ENCODE peak calls at places on chromosomes 3 and 15, in ten cellular contexts. One of them, this sample, is unnamed.

GRCh38 chr15:67766963-67767362 is 58.3 kb upstream of the SKOR1 start:
- DNase-seq in stimulated activated CD4-positive, alpha-beta T cell treated with anti-CD3 and anti-CD28 coated beads, Interleukin-2, amount 100 ng/mL, for 48 hours: no peak
- DNase-seq in gastrocnemius medialis: no peak
- DNase-seq in GM04504: no peak
- DNase-seq in stimulated activated naive B cell treated with anti-CD40 and anti-IgM and Interleukin-4, amounts not matched to agents 10 μg/mL and 1 μg/mL and 100 μg/mL, for 72 hours: no peak
- DNase-seq in pons: no peak
- DNase-seq in left ventricle myocardium inferior: no peak
- DNase-seq in T follicular helper cell: no peak
- DNase-seq in choroid plexus epithelial cell: no peak
- DNase-seq in fibroblast of the aortic adventitia: no peak
- DNase-seq in this sample: no peak

GRCh38 chr15:48131324-48131723 is 10.5 kb downstream of the SLC24A5 start:
- DNase-seq in stimulated activated CD4-positive, alpha-beta T cell treated with anti-CD3 and anti-CD28 coated beads, Interleukin-2, amount 100 ng/mL, for 48 hours: no peak
- DNase-seq in gastrocnemius medialis: no peak
- DNase-seq in GM04504: no peak
- DNase-seq in stimulated activated naive B cell treated with anti-CD40 and anti-IgM and Interleukin-4, amounts not matched to agents 10 μg/mL and 1 μg/mL and 100 μg/mL, for 72 hours: no peak
- DNase-seq in pons: no peak
- DNase-seq in left ventricle myocardium inferior: no peak
- DNase-seq in T follicular helper cell: no peak
- DNase-seq in choroid plexus epithelial cell: no peak
- DNase-seq in fibroblast of the aortic adventitia: no peak
- DNase-seq in this sample: no peak

GRCh38 chr15:83610132-83610531 is 43.8 kb upstream of the ADAMTSL3 start:
- DNase-seq in stimulated activated CD4-positive, alpha-beta T cell treated with anti-CD3 and anti-CD28 coated beads, Interleukin-2, amount 100 ng/mL, for 48 hours: no peak
- DNase-seq in gastrocnemius medialis: no peak
- DNase-seq in GM04504: no peak
- DNase-seq in stimulated activated naive B cell treated with anti-CD40 and anti-IgM and Interleukin-4, amounts not matched to agents 10 μg/mL and 1 μg/mL and 100 μg/mL, for 72 hours: no peak
- DNase-seq in pons: no peak
- DNase-seq in left ventricle myocardium inferior: no peak
- DNase-seq in T follicular helper cell: no peak
- DNase-seq in choroid plexus epithelial cell: no peak
- DNase-seq in fibroblast of the aortic adventitia: no peak
- DNase-seq in this sample: no peak

GRCh38 chr3:23949784-23950183 is 4.7 kb downstream of the NR1D2 start:
- DNase-seq in stimulated activated CD4-positive, alpha-beta T cell treated with anti-CD3 and anti-CD28 coated beads, Interleukin-2, amount 100 ng/mL, for 48 hours: no peak
- DNase-seq in gastrocnemius medialis: peak; percentile 69
- DNase-seq in GM04504: no peak
- DNase-seq in stimulated activated naive B cell treated with anti-CD40 and anti-IgM and Interleukin-4, amounts not matched to agents 10 μg/mL and 1 μg/mL and 100 μg/mL, for 72 hours: no peak
- DNase-seq in pons: peak; percentile 40
- DNase-seq in left ventricle myocardium inferior: peak; percentile 66
- DNase-seq in T follicular helper cell: no peak
- DNase-seq in choroid plexus epithelial cell: no peak
- DNase-seq in fibroblast of the aortic adventitia: no peak
- DNase-seq in this sample: peak; percentile 25

GRCh38 chr3:49553320-49553689 is 972 bp upstream of the BSN start:
- DNase-seq in stimulated activated CD4-positive, alpha-beta T cell treated with anti-CD3 and anti-CD28 coated beads, Interleukin-2, amount 100 ng/mL, for 48 hours: no peak
- DNase-seq in gastrocnemius medialis: no peak
- DNase-seq in GM04504: no peak
- DNase-seq in stimulated activated naive B cell treated with anti-CD40 and anti-IgM and Interleukin-4, amounts not matched to agents 10 μg/mL and 1 μg/mL and 100 μg/mL, for 72 hours: no peak
- DNase-seq in pons: no peak
- DNase-seq in left ventricle myocardium inferior: no peak
- DNase-seq in T follicular helper cell: no peak
- DNase-seq in choroid plexus epithelial cell: peak; percentile 35
- DNase-seq in fibroblast of the aortic adventitia: peak; percentile 47
- DNase-seq in this sample: no peak

GRCh38 chr15:60390231-60390630 is 7.6 kb downstream of the ANXA2 start:
- DNase-seq in stimulated activated CD4-positive, alpha-beta T cell treated with anti-CD3 and anti-CD28 coated beads, Interleukin-2, amount 100 ng/mL, for 48 hours: no peak
- DNase-seq in gastrocnemius medialis: no peak
- DNase-seq in GM04504: no peak
- DNase-seq in stimulated activated naive B cell treated with anti-CD40 and anti-IgM and Interleukin-4, amounts not matched to agents 10 μg/mL and 1 μg/mL and 100 μg/mL, for 72 hours: no peak
- DNase-seq in pons: no peak
- DNase-seq in left ventricle myocardium inferior: no peak
- DNase-seq in T follicular helper cell: no peak
- DNase-seq in choroid plexus epithelial cell: peak; percentile 14
- DNase-seq in fibroblast of the aortic adventitia: peak; percentile 32
- DNase-seq in this sample: no peak

GRCh38 chr3:146851665-146852064 is 246.5 kb upstream of the PLSCR5 start:
- DNase-seq in stimulated activated CD4-positive, alpha-beta T cell treated with anti-CD3 and anti-CD28 coated beads, Interleukin-2, amount 100 ng/mL, for 48 hours: no peak
- DNase-seq in gastrocnemius medialis: no peak
- DNase-seq in GM04504: no peak
- DNase-seq in stimulated activated naive B cell treated with anti-CD40 and anti-IgM and Interleukin-4, amounts not matched to agents 10 μg/mL and 1 μg/mL and 100 μg/mL, for 72 hours: no peak
- DNase-seq in pons: no peak
- DNase-seq in left ventricle myocardium inferior: no peak
- DNase-seq in T follicular helper cell: no peak
- DNase-seq in choroid plexus epithelial cell: no peak
- DNase-seq in fibroblast of the aortic adventitia: no peak
- DNase-seq in this sample: no peak

GRCh38 chr3:149448331-149448831 is 26.1 kb upstream of the TM4SF4 start:
- DNase-seq in stimulated activated CD4-positive, alpha-beta T cell treated with anti-CD3 and anti-CD28 coated beads, Interleukin-2, amount 100 ng/mL, for 48 hours: no peak
- DNase-seq in gastrocnemius medialis: no peak
- DNase-seq in GM04504: no peak
- DNase-seq in stimulated activated naive B cell treated with anti-CD40 and anti-IgM and Interleukin-4, amounts not matched to agents 10 μg/mL and 1 μg/mL and 100 μg/mL, for 72 hours: no peak
- DNase-seq in pons: no peak
- DNase-seq in left ventricle myocardium inferior: no peak
- DNase-seq in T follicular helper cell: no peak
- DNase-seq in choroid plexus epithelial cell: peak; percentile 71
- DNase-seq in fibroblast of the aortic adventitia: peak; percentile 77
- DNase-seq in this sample: no peak

GRCh38 chr3:58965870-58966269 is 84.0 kb downstream of the CFAP20DC start:
- DNase-seq in stimulated activated CD4-positive, alpha-beta T cell treated with anti-CD3 and anti-CD28 coated beads, Interleukin-2, amount 100 ng/mL, for 48 hours: no peak
- DNase-seq in gastrocnemius medialis: no peak
- DNase-seq in GM04504: no peak
- DNase-seq in stimulated activated naive B cell treated with anti-CD40 and anti-IgM and Interleukin-4, amounts not matched to agents 10 μg/mL and 1 μg/mL and 100 μg/mL, for 72 hours: no peak
- DNase-seq in pons: no peak
- DNase-seq in left ventricle myocardium inferior: no peak
- DNase-seq in T follicular helper cell: no peak
- DNase-seq in choroid plexus epithelial cell: peak; percentile 49
- DNase-seq in fibroblast of the aortic adventitia: peak; percentile 80
- DNase-seq in this sample: no peak

This sample was measured in globus pallidus.